ENCODE peak calls at places on chromosomes 5 and 9, in ten cellular contexts. One of them, this sample, is unnamed. For H3K36me3, the result is how much of the 10 kb centered on the place peaks cover.

GRCh38 chr9:33315371-33315770 is 25.1 kb downstream of the NFX1 start:
- DNase-seq in lower lobe of right lung: no peak
- DNase-seq in aorta: no peak
- DNase-seq in ovary: no peak
- DNase-seq in Caco-2: no peak
- DNase-seq in cardiac muscle cell: no peak
- DNase-seq in GM06990: no peak
- DNase-seq in neuronal stem cell: no peak
- DNase-seq in Peyer's patch: no peak
- DNase-seq in IMR-90: no peak
- DNase-seq in this sample: no peak

GRCh38 chr5:133596049-133596448 is 16.3 kb downstream of the FSTL4 start:
- DNase-seq in lower lobe of right lung: no peak
- DNase-seq in Caco-2: no peak
- DNase-seq in ovary: no peak
- DNase-seq in IMR-90: no peak
- DNase-seq in cardiac muscle cell: no peak
- DNase-seq in neuronal stem cell: no peak
- DNase-seq in aorta: no peak
- DNase-seq in Peyer's patch: no peak
- DNase-seq in GM06990: no peak
- DNase-seq in this sample: no peak

GRCh38 chr9:119418721-119419120 is 49.5 kb upstream of the BRINP1 start:
- DNase-seq in cardiac muscle cell: no peak
- DNase-seq in aorta: no peak
- DNase-seq in Caco-2: no peak
- DNase-seq in ovary: no peak
- DNase-seq in Peyer's patch: no peak
- DNase-seq in neuronal stem cell: no peak
- DNase-seq in GM06990: no peak
- DNase-seq in IMR-90: no peak
- DNase-seq in lower lobe of right lung: no peak
- DNase-seq in this sample: no peak

GRCh38 chr5:79413112-79413511 is 100.8 kb downstream of the HOMER1 start:
- DNase-seq in IMR-90: no peak
- DNase-seq in cardiac muscle cell: peak
- DNase-seq in Peyer's patch: no peak
- DNase-seq in GM06990: no peak
- DNase-seq in aorta: no peak
- DNase-seq in Caco-2: no peak
- DNase-seq in ovary: no peak
- DNase-seq in neuronal stem cell: no peak
- DNase-seq in lower lobe of right lung: no peak
- DNase-seq in this sample: no peak

GRCh38 chr5:61055434-61056006 is 106.7 kb downstream of the SMIM15 start:
- DNase-seq in lower lobe of right lung: no peak
- DNase-seq in neuronal stem cell: peak
- DNase-seq in ovary: no peak
- DNase-seq in IMR-90: peak
- DNase-seq in aorta: no peak
- DNase-seq in Peyer's patch: no peak
- DNase-seq in cardiac muscle cell: peak
- DNase-seq in GM06990: peak
- DNase-seq in Caco-2: peak
- DNase-seq in this sample: no peak

GRCh38 chr5:68215888-68216736 is 556 bp downstream of the PIK3R1 start:
- DNase-seq in IMR-90: peak
- DNase-seq in neuronal stem cell: peak
- DNase-seq in cardiac muscle cell: peak
- DNase-seq in Caco-2: peak
- DNase-seq in lower lobe of right lung: peak
- DNase-seq in Peyer's patch: peak
- DNase-seq in GM06990: peak
- DNase-seq in ovary: peak
- DNase-seq in aorta: peak
- DNase-seq in this sample: no peak

GRCh38 chr5:176519810-176520720 is 17.1 kb downstream of the RNF44 start:
- DNase-seq in IMR-90: no peak
- DNase-seq in cardiac muscle cell: no peak
- DNase-seq in Peyer's patch: no peak
- DNase-seq in Caco-2: no peak
- DNase-seq in GM06990: no peak
- DNase-seq in neuronal stem cell: no peak
- DNase-seq in aorta: no peak
- DNase-seq in lower lobe of right lung: no peak
- DNase-seq in ovary: no peak
- DNase-seq in this sample: no peak

GRCh38 chr9:104772707-104773106 is 8.8 kb downstream of the NIPSNAP3B start:
- DNase-seq in cardiac muscle cell: peak
- DNase-seq in neuronal stem cell: no peak
- DNase-seq in Caco-2: no peak
- DNase-seq in IMR-90: no peak
- DNase-seq in lower lobe of right lung: no peak
- DNase-seq in GM06990: no peak
- DNase-seq in aorta: no peak
- DNase-seq in Peyer's patch: no peak
- DNase-seq in ovary: no peak
- DNase-seq in this sample: no peak

GRCh38 chr9:995776-996175 is 19.3 kb downstream of the DMRT3 start:
- DNase-seq in lower lobe of right lung: no peak
- DNase-seq in aorta: no peak
- DNase-seq in IMR-90: peak
- DNase-seq in Caco-2: no peak
- DNase-seq in ovary: no peak
- DNase-seq in GM06990: no peak
- DNase-seq in neuronal stem cell: no peak
- DNase-seq in Peyer's patch: no peak
- DNase-seq in cardiac muscle cell: no peak
- DNase-seq in this sample: no peak

GRCh38 chr5:33994845-33995244 is 10.4 kb upstream of the SLC45A2 start:
- DNase-seq in lower lobe of right lung: no peak
- DNase-seq in cardiac muscle cell: peak
- DNase-seq in Peyer's patch: no peak
- DNase-seq in neuronal stem cell: no peak
- DNase-seq in Caco-2: no peak
- DNase-seq in IMR-90: peak
- DNase-seq in aorta: no peak
- DNase-seq in GM06990: no peak
- DNase-seq in ovary: no peak
- DNase-seq in this sample: no peak

GRCh38 chr5:37940931-37941623 is 101.2 kb upstream of the GDNF start:
- DNase-seq in Peyer's patch: no peak
- DNase-seq in cardiac muscle cell: no peak
- DNase-seq in IMR-90: no peak
- DNase-seq in lower lobe of right lung: no peak
- DNase-seq in GM06990: no peak
- DNase-seq in aorta: no peak
- DNase-seq in Caco-2: peak
- DNase-seq in neuronal stem cell: no peak
- DNase-seq in ovary: no peak
- DNase-seq in this sample: no peak

GRCh38 chr5:151739395-151739794 is 19.0 kb downstream of the ATOX1 start:
- DNase-seq in cardiac muscle cell: peak
- DNase-seq in lower lobe of right lung: no peak
- DNase-seq in neuronal stem cell: no peak
- DNase-seq in ovary: peak
- DNase-seq in Peyer's patch: no peak
- DNase-seq in aorta: no peak
- DNase-seq in GM06990: no peak
- DNase-seq in IMR-90: no peak
- DNase-seq in Caco-2: no peak
- DNase-seq in this sample: no peak

GRCh38 chr5:41843456-41844112 is 26.6 kb downstream of the OXCT1 start:
- DNase-seq in GM06990: no peak
- DNase-seq in neuronal stem cell: peak
- DNase-seq in IMR-90: peak
- DNase-seq in lower lobe of right lung: no peak
- DNase-seq in cardiac muscle cell: peak
- DNase-seq in Caco-2: peak
- DNase-seq in Peyer's patch: no peak
- DNase-seq in ovary: peak
- DNase-seq in aorta: no peak
- DNase-seq in this sample: no peak

GRCh38 chr9:91771864-91772263 is 178.2 kb downstream of the ROR2 start:
- DNase-seq in aorta: no peak
- DNase-seq in neuronal stem cell: no peak
- DNase-seq in ovary: no peak
- DNase-seq in IMR-90: no peak
- DNase-seq in Peyer's patch: no peak
- DNase-seq in GM06990: no peak
- DNase-seq in lower lobe of right lung: no peak
- DNase-seq in Caco-2: no peak
- DNase-seq in cardiac muscle cell: no peak
- DNase-seq in this sample: no peak
- H3K36me3 ChIP-seq in aorta: under half
- H3K36me3 ChIP-seq in neuronal stem cell: under half
- H3K36me3 ChIP-seq in ovary: under half
- H3K36me3 ChIP-seq in IMR-90: under half
- H3K36me3 ChIP-seq in Peyer's patch: under half
- H3K36me3 ChIP-seq in GM06990: under half
- H3K36me3 ChIP-seq in lower lobe of right lung: under half
- H3K36me3 ChIP-seq in Caco-2: under half
- H3K36me3 ChIP-seq in cardiac muscle cell: under half
- H3K36me3 ChIP-seq in this sample: under half

DNA sequence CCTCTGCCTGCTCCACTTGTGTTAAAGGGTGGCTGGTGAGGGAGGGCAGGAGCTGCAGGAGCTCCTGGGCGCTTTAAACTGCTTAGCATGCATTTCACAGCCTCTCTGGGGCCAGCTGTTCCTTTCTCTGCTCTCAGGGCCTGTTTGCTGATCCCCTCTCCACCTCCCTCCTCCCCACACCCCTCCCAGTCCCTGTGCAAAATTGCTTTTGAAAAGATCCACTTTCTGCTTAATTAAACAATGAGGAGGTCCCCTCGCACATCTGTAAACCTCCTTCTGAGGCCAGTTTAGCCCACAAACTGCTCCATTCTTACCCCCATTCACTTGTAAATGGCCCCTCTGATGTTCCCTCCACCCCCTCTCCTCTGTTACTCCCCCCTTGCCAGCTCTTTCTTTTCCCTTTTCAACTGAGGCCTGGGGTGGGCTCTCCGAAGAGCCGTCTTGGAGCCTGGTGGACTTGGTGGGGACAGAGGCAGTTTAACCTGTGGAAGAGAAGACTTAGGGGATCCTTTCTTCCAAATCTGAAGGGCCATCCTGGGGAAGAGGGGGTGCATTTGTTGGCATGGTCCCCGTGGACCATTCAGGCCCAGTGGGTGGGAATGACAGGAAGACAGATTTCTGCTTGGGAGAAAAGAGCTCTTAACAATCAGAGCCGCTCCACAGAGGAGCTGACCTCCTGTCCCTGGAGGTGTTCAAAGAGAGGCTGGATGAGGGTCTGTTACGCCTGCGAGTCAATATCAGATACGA is 12.0 kb downstream of the URM1 start:
- DNase-seq in lower lobe of right lung: no peak
- DNase-seq in Caco-2: no peak
- DNase-seq in aorta: no peak
- DNase-seq in ovary: no peak
- DNase-seq in cardiac muscle cell: no peak
- DNase-seq in neuronal stem cell: no peak
- DNase-seq in IMR-90: no peak
- DNase-seq in Peyer's patch: no peak
- DNase-seq in GM06990: no peak
- DNase-seq in this sample: no peak
- H3K36me3 ChIP-seq in lower lobe of right lung: half or more
- H3K36me3 ChIP-seq in Caco-2: under half
- H3K36me3 ChIP-seq in aorta: under half
- H3K36me3 ChIP-seq in ovary: under half
- H3K36me3 ChIP-seq in cardiac muscle cell: under half
- H3K36me3 ChIP-seq in neuronal stem cell: under half
- H3K36me3 ChIP-seq in IMR-90: under half
- H3K36me3 ChIP-seq in Peyer's patch: under half
- H3K36me3 ChIP-seq in GM06990: under half
- H3K36me3 ChIP-seq in this sample: under half

GRCh38 chr9:6407778-6408177 is 5.2 kb upstream of the UHRF2 start:
- DNase-seq in GM06990: no peak
- DNase-seq in Peyer's patch: no peak
- DNase-seq in aorta: no peak
- DNase-seq in lower lobe of right lung: no peak
- DNase-seq in cardiac muscle cell: no peak
- DNase-seq in Caco-2: no peak
- DNase-seq in ovary: no peak
- DNase-seq in neuronal stem cell: no peak
- DNase-seq in IMR-90: no peak
- DNase-seq in this sample: no peak

GRCh38 chr9:6408320-6408719 is 4.7 kb upstream of the UHRF2 start:
- DNase-seq in cardiac muscle cell: no peak
- DNase-seq in GM06990: no peak
- DNase-seq in IMR-90: no peak
- DNase-seq in ovary: no peak
- DNase-seq in aorta: no peak
- DNase-seq in Peyer's patch: no peak
- DNase-seq in neuronal stem cell: no peak
- DNase-seq in Caco-2: no peak
- DNase-seq in lower lobe of right lung: no peak
- DNase-seq in this sample: no peak

GRCh38 chr9:6410653-6411052 is 2.3 kb upstream of the UHRF2 start:
- DNase-seq in ovary: no peak
- DNase-seq in aorta: no peak
- DNase-seq in GM06990: no peak
- DNase-seq in neuronal stem cell: no peak
- DNase-seq in cardiac muscle cell: no peak
- DNase-seq in Caco-2: no peak
- DNase-seq in IMR-90: no peak
- DNase-seq in lower lobe of right lung: no peak
- DNase-seq in Peyer's patch: no peak
- DNase-seq in this sample: no peak

DNA sequence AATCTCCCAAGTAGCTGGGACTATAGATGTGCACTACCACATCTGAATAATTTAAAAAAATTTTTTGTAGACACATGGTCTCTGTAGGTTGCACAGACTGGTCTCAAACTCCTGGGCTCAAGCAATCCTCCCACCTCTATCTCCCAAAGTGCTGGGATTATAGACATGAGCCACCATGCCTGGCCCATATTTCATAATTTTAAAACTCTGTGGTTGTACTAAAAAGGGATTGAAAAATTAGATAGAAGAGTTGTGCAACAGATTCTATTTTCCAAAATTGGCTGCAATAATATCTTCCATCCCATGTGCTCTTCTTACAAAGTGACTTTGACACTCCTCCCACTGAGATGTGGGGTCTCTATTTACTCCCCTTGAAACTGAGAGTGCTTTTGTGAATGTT is 7.6 kb upstream of the UHRF2 start:
- DNase-seq in aorta: no peak
- DNase-seq in ovary: no peak
- DNase-seq in lower lobe of right lung: no peak
- DNase-seq in Peyer's patch: no peak
- DNase-seq in Caco-2: no peak
- DNase-seq in cardiac muscle cell: peak
- DNase-seq in IMR-90: no peak
- DNase-seq in neuronal stem cell: no peak
- DNase-seq in GM06990: no peak
- DNase-seq in this sample: no peak
- H3K36me3 ChIP-seq in aorta: under half
- H3K36me3 ChIP-seq in ovary: under half
- H3K36me3 ChIP-seq in lower lobe of right lung: under half
- H3K36me3 ChIP-seq in Peyer's patch: under half
- H3K36me3 ChIP-seq in Caco-2: under half
- H3K36me3 ChIP-seq in cardiac muscle cell: under half
- H3K36me3 ChIP-seq in IMR-90: under half
- H3K36me3 ChIP-seq in neuronal stem cell: under half
- H3K36me3 ChIP-seq in GM06990: under half
- H3K36me3 ChIP-seq in this sample: under half

GRCh38 chr9:128995791-128996190 is 32.3 kb downstream of the SH3GLB2 start:
- DNase-seq in aorta: no peak
- DNase-seq in Caco-2: no peak
- DNase-seq in GM06990: no peak
- DNase-seq in Peyer's patch: no peak
- DNase-seq in lower lobe of right lung: no peak
- DNase-seq in ovary: no peak
- DNase-seq in cardiac muscle cell: peak
- DNase-seq in neuronal stem cell: no peak
- DNase-seq in IMR-90: no peak
- DNase-seq in this sample: no peak
- H3K36me3 ChIP-seq in aorta: under half
- H3K36me3 ChIP-seq in Caco-2: under half
- H3K36me3 ChIP-seq in GM06990: under half
- H3K36me3 ChIP-seq in Peyer's patch: under half
- H3K36me3 ChIP-seq in lower lobe of right lung: half or more
- H3K36me3 ChIP-seq in ovary: under half
- H3K36me3 ChIP-seq in cardiac muscle cell: half or more
- H3K36me3 ChIP-seq in neuronal stem cell: half or more
- H3K36me3 ChIP-seq in IMR-90: half or more
- H3K36me3 ChIP-seq in this sample: under half

This sample was measured in iPS DF 6.9.